ENCODE peak calls at places on chromosomes 12 and 14, in five cellular contexts. K is ureter; G is stimulated activated CD4-positive, alpha-beta T cell treated with anti-CD3 and anti-CD28 coated beads, TNF-alpha, amount 100 ng/mL, for 24 hours; V is fibroblast of mammary gland; Y is globus pallidus. L is an unnamed sample.

GRCh38 chr14:23186913-23187654 is 3.6 kb upstream of the SLC7A8 start:
- DNase-seq in Y (peak; percentile 65), G (no peak), V (peak; percentile 83), K (peak; percentile 58), L (peak; percentile 30)

GRCh38 chr12:7289743-7290142 is 14.1 kb upstream of the ACSM4 start:
- DNase-seq in Y (no peak), G (no peak), K (no peak), V (peak; percentile 19), L (no peak)

GRCh38 chr14:103485504-103485903 is 37.1 kb downstream of the CKB start:
- DNase-seq in V (no peak), G (no peak), K (no peak), Y (no peak), L (no peak)

GRCh38 chr14:89237923-89238529 is 179.0 kb downstream of the FOXN3 start:
- DNase-seq in K (no peak), Y (no peak), G (no peak), V (peak; percentile 29), L (no peak)

GRCh38 chr14:99972748-99973466 is 92.3 kb upstream of the EVL start:
- DNase-seq in Y (no peak), K (no peak), G (no peak), V (peak; percentile 27), L (no peak)

GRCh38 chr14:75542585-75543091 is 20.4 kb downstream of the BATF start:
- DNase-seq in V (peak; percentile 15), G (peak; percentile 69), Y (peak; percentile 46), K (peak; percentile 85), L (peak; percentile 51)

GRCh38 chr12:23611320-23611719 is 338.1 kb downstream of the SOX5 start:
- DNase-seq in G (no peak), K (no peak), Y (no peak), V (peak; percentile 47), L (no peak)

GRCh38 chr12:96356831-96357230 is 43.4 kb downstream of the CDK17 start:
- DNase-seq in G (no peak), V (no peak), K (no peak), Y (no peak), L (no peak)

GRCh38 chr14:26833777-26834176 is 235.9 kb upstream of the NOVA1 start:
- DNase-seq in V (peak; percentile 18), G (no peak), Y (no peak), K (no peak), L (no peak)

L was measured in gastrocnemius medialis.